ENCODE peak calls at places on chromosomes 11 and 22, in six cellular contexts. L is lower leg skin, P is cardiac muscle cell, N is aorta, R is heart right ventricle, A is fibroblast of lung. M is an unnamed sample.

GRCh38 chr11:1573847-1574255 is 1.8 kb upstream of the DUSP8 start:
- DNase-seq in N (no peak), P (no peak), L (no peak), R (no peak), A (no peak), M (peak; percentile 79)

GRCh38 chr11:3123761-3124733 is 41.1 kb downstream of the OSBPL5 start:
- DNase-seq in R (peak; percentile 63), L (peak; percentile 91), A (peak; percentile 97), N (peak; percentile 92), P (no peak), M (peak; percentile 78)

GRCh38 chr22:41417622-41418390 is 28.8 kb downstream of the TOB2 start:
- DNase-seq in P (no peak), A (peak; percentile 39), L (peak; percentile 75), R (peak; percentile 88), N (peak; percentile 91), M (peak; percentile 86)

GRCh38 chr22:38569972-38570840 is at the start of gene DMC1:
- DNase-seq in P (peak; percentile 98), L (peak; percentile 91), A (peak; percentile 84), N (peak; percentile 96), R (peak; percentile 94), M (peak; percentile 95)

GRCh38 chr11:126132319-126132718 is 69.7 kb upstream of the CDON start:
- DNase-seq in P (no peak), N (peak; percentile 73), L (peak; percentile 68), R (no peak), A (no peak), M (peak; percentile 85)

GRCh38 chr11:114914231-114915005 is 236.1 kb downstream of the NXPE2 start:
- DNase-seq in A (no peak), P (no peak), L (no peak), N (no peak), R (no peak), M (no peak)

GRCh38 chr11:7353100-7353499 is 101.4 kb downstream of the SYT9 start:
- DNase-seq in A (no peak), L (no peak), P (peak; percentile 26), R (peak; percentile 7), N (no peak), M (no peak)

GRCh38 chr11:88131764-88132470 is 43.3 kb downstream of the RAB38 start:
- DNase-seq in L (no peak), P (no peak), A (no peak), R (no peak), N (no peak), M (no peak)

GRCh38 chr11:33063326-33063775 is 24.0 kb downstream of the TCP11L1 start:
- DNase-seq in N (no peak), P (no peak), A (peak; percentile 29), L (no peak), R (no peak), M (no peak)

GRCh38 chr22:31160328-31160978 is 471 bp downstream of the RNF185 start:
- DNase-seq in N (no peak), R (no peak), L (no peak), A (peak; percentile 31), P (peak; percentile 49), M (no peak)

GRCh38 chr11:133711545-133711944 is 133.8 kb downstream of the SPATA19 start:
- DNase-seq in A (no peak), R (no peak), P (no peak), N (no peak), L (no peak), M (no peak)

GRCh38 chr11:96279421-96280290 is 63.3 kb downstream of the MAML2 start:
- DNase-seq in R (no peak), L (no peak), N (no peak), A (peak; percentile 38), P (no peak), M (no peak)

GRCh38 chr22:28899199-28899853 is 16.0 kb downstream of the ZNRF3 start:
- DNase-seq in N (no peak), P (no peak), R (no peak), A (peak; percentile 32), L (no peak), M (no peak)

GRCh38 chr11:114202011-114202609 is 94.1 kb upstream of the NNMT start:
- DNase-seq in R (no peak), N (no peak), A (no peak), P (no peak), L (no peak), M (no peak)

GRCh38 chr22:46165975-46166374 is 15.6 kb downstream of the PPARA start:
- DNase-seq in A (peak; percentile 23), N (no peak), R (no peak), P (no peak), L (no peak), M (no peak)

GRCh38 chr11:103545551-103545950 is 436.3 kb downstream of the DYNC2H1 start:
- DNase-seq in N (no peak), A (no peak), P (no peak), L (no peak), R (no peak), M (no peak)

GRCh38 chr11:69280994-69281393 is 13.0 kb upstream of the MYEOV start:
- DNase-seq in A (peak; percentile 69), N (no peak), R (no peak), P (no peak), L (peak; percentile 64), M (no peak)

GRCh38 chr11:95363710-95364109 is 132.7 kb upstream of the SESN3 start:
- DNase-seq in P (peak; percentile 14), N (no peak), L (no peak), R (no peak), A (no peak), M (no peak)

GRCh38 chr11:101127348-101127698 is 2.3 kb downstream of the PGR start:
- DNase-seq in L (no peak), P (peak; percentile 22), R (peak; percentile 11), A (peak; percentile 6), N (peak; percentile 56), M (no peak)
- H3K4me3 ChIP-seq in L (peak overlapping the region; percentile 34), P (peak overlapping the region; percentile 40), R (peak overlapping the region; percentile 78), A (peak overlapping the region; percentile 72), N (peak overlapping the region; percentile 74), M (peak overlapping the region; percentile 43)

GRCh38 chr11:44308923-44309482 is 936 bp downstream of the ALX4 start:
- DNase-seq in P (no peak), N (no peak), L (no peak), R (no peak), A (no peak), M (no peak)
- H3K4me3 ChIP-seq in P (peak overlapping the region; percentile 29), N (no peak overlapping the region), L (no peak overlapping the region), R (peak overlapping the region; percentile 58), A (no peak overlapping the region), M (peak overlapping the region; percentile 9)

GRCh38 chr22:43637861-43638260 is 174.2 kb downstream of the EFCAB6 start:
- DNase-seq in L (no peak), R (no peak), N (no peak), A (no peak), P (no peak), M (no peak)
- H3K4me3 ChIP-seq in L (no peak overlapping the region), R (no peak overlapping the region), N (no peak overlapping the region), A (no peak overlapping the region), P (no peak overlapping the region), M (no peak overlapping the region)

GRCh38 chr22:24427500-24428164 is at the start of gene ADORA2A:
- DNase-seq in L (no peak), P (no peak), N (peak; percentile 80), A (no peak), R (no peak), M (peak; percentile 91)

GRCh38 chr22:24428751-24429410 is 1.5 kb downstream of the ADORA2A start:
- DNase-seq in N (no peak), P (no peak), R (no peak), A (no peak), L (no peak), M (no peak)

GRCh38 chr22:24424901-24425775 is 2.3 kb upstream of the ADORA2A start:
- DNase-seq in P (no peak), N (no peak), L (no peak), A (no peak), R (no peak), M (peak; percentile 74)

GRCh38 chr22:24426436-24426835 is 963 bp upstream of the ADORA2A start:
- DNase-seq in A (no peak), N (no peak), R (no peak), P (no peak), L (no peak), M (peak; percentile 49)

GRCh38 chr22:24426859-24427499 is 420 bp upstream of the ADORA2A start:
- DNase-seq in L (no peak), N (no peak), P (no peak), R (no peak), A (no peak), M (peak; percentile 79)
- H3K4me3 ChIP-seq in L (no peak overlapping the region), N (no peak overlapping the region), P (no peak overlapping the region), R (peak overlapping the region; percentile 9), A (no peak overlapping the region), M (peak overlapping the region; percentile 30)

GRCh38 chr22:17965538-17966402 is 58.6 kb downstream of the MICAL3 start:
- DNase-seq in L (no peak), R (no peak), A (no peak), P (no peak), N (no peak), M (no peak)
- H3K4me3 ChIP-seq in L (no peak overlapping the region), R (no peak overlapping the region), A (no peak overlapping the region), P (no peak overlapping the region), N (no peak overlapping the region), M (no peak overlapping the region)

GRCh38 chr11:44319170-44319551 is 9.2 kb upstream of the ALX4 start:
- DNase-seq in L (no peak), N (no peak), P (no peak), A (no peak), R (no peak), M (no peak)
- H3K4me3 ChIP-seq in L (no peak overlapping the region), N (no peak overlapping the region), P (peak overlapping the region; percentile 18), A (no peak overlapping the region), R (no peak overlapping the region), M (no peak overlapping the region)

GRCh38 chr11:31903225-31904074 is 92.3 kb upstream of the PAX6 start:
- DNase-seq in L (peak; percentile 14), P (peak; percentile 40), A (no peak), R (peak; percentile 39), N (no peak), M (no peak)
- H3K4me3 ChIP-seq in L (no peak overlapping the region), P (no peak overlapping the region), A (no peak overlapping the region), R (no peak overlapping the region), N (no peak overlapping the region), M (no peak overlapping the region)

DNA sequence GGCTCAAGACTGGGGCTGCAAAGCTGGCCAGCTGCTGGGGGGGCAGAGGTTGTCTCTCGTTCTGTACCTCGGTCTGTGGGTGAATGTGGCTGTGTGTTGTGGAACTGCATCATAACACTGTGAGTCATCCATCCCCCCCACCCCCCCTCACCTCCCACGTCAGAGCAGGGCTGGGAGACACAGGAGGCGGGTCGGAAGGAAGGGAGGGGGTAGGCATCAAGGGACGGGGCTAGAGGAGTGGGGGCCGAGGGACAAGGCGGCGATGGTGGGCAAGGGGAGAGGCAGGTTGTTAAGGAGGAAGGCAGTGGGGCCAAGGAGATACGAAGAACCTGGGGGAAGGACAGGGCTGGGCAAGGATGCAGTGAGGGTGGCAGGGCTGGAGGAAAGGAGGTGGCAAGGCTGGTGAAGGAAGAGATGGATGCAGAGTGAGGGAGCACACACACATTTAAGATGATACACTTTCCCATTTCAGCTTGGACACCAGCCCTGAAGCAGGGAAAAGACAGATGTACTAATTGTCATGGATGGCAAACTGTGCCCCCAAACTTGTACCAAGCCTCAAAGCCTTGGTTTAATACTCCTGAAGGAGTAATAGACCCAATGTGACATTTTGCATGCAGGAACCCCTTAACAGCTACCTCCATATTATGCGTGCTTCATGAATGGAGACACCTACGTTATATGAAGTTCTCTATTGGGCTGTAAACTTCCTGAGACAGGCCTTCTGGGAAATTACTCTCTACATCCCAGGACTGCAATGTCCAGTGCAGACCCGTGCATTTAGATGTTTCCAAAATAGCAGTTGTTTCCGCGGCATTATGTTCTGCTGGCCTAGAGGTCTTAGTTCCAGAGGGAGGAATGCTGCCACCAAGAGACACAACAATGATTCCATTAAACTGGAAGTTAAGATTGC is at the start of gene YPEL4:
- DNase-seq in P (peak; percentile 63), N (peak; percentile 72), L (peak; percentile 63), R (peak; percentile 60), A (peak; percentile 81), M (no peak)
- H3K4me3 ChIP-seq in P (peak within 1 kb of the TSS; percentile 26), N (no peak within 1 kb of the TSS), L (peak within 1 kb of the TSS; percentile 34), R (peak within 1 kb of the TSS; percentile 52), A (peak within 1 kb of the TSS; percentile 78), M (peak within 1 kb of the TSS; percentile 26)

M was measured in left lung.